ENCODE peak calls at places on chromosomes 6 and 20, in five cellular contexts. A is activated CD4-positive, alpha-beta T cell treated with anti-CD3 and anti-CD28 coated beads for 48 hours; E is Peyer's patch; F is adrenal gland; N is ecto neural progenitor cell. H is an unnamed sample.
A peak's percentile ranks its signal among the peaks of the same experiment; 100 is the strongest.

GRCh38 chr6:27452496-27452897 is 20.4 kb downstream of the ZNF184 start:
- DNase-seq in N (no peak), F (no peak), A (no peak), E (no peak), H (no peak)

GRCh38 chr20:41276317-41276751 is 41.2 kb downstream of the ZHX3 start:
- DNase-seq in E (no peak), A (no peak), N (no peak), F (no peak), H (no peak)

GRCh38 chr20:52305029-52305645 is 113.6 kb upstream of the ZFP64 start:
- DNase-seq in E (no peak), F (peak; percentile 10), A (no peak), N (no peak), H (no peak)

GRCh38 chr6:52361347-52361944 is 505 bp upstream of the PAQR8 start:
- DNase-seq in N (peak; percentile 50), F (peak; percentile 45), A (peak; percentile 33), E (peak; percentile 84), H (peak; percentile 67)

GRCh38 chr6:121748376-121748775 is 312.9 kb downstream of the GJA1 start:
- DNase-seq in A (no peak), E (no peak), F (no peak), N (no peak), H (no peak)

GRCh38 chr6:95593025-95593424 is 15.7 kb downstream of the MANEA start:
- DNase-seq in A (no peak), N (no peak), E (peak; percentile 58), F (no peak), H (no peak)

GRCh38 chr6:38776515-38776914 is 61.4 kb downstream of the DNAH8 start:
- DNase-seq in E (no peak), A (no peak), F (no peak), N (no peak), H (no peak)

GRCh38 chr20:46803446-46804020 is 91.1 kb upstream of the EYA2 start:
- DNase-seq in F (peak; percentile 5), A (no peak), E (no peak), N (no peak), H (no peak)

GRCh38 chr6:123089223-123089622 is 93.2 kb downstream of the CLVS2 start:
- DNase-seq in F (no peak), A (no peak), E (no peak), N (no peak), H (no peak)

GRCh38 chr6:7954477-7955200 is 44.1 kb upstream of the TXNDC5 start:
- DNase-seq in F (no peak), A (no peak), N (no peak), E (no peak), H (no peak)

GRCh38 chr6:158589371-158589770 is 29.5 kb downstream of the TMEM181 start:
- DNase-seq in E (no peak), N (no peak), F (no peak), A (no peak), H (no peak)

GRCh38 chr6:156009656-156010055 is 554.0 kb upstream of the NOX3 start:
- DNase-seq in E (no peak), N (no peak), F (no peak), A (peak; percentile 21), H (no peak)

GRCh38 chr6:10843554-10843953 is 5.2 kb upstream of the MAK start:
- DNase-seq in N (no peak), A (no peak), E (no peak), F (no peak), H (no peak)

H was measured in activated effector memory CD4-positive, alpha-beta T cell treated with anti-CD3 and anti-CD28 coated beads, Interleukin-2, amount 50 U/mL, for 16 hours.